ENCODE peak calls at places on chromosomes 4 and X, in five cellular contexts. D is activated effector memory CD4-positive, alpha-beta T cell treated with Interleukin-2 at 50 U/mL for 16 hours; L is body of pancreas; V is C1 segment of cervical spinal cord; E is transverse colon. X is an unnamed sample.

GRCh38 chr4:188399834-188400233 is 260.6 kb downstream of the TRIML1 start:
- DNase-seq in D (no peak), L (no peak), V (no peak), E (no peak), X (no peak)

GRCh38 chr4:156971623-156972369 is at the start of gene PDGFC:
- DNase-seq in D (no peak), L (peak), V (peak), E (peak), X (peak)

GRCh38 chrX:41003501-41004286 is 81.6 kb upstream of the USP9X start:
- DNase-seq in D (no peak), L (no peak), V (no peak), E (no peak), X (no peak)

GRCh38 chr4:56375458-56375857 is 11.8 kb downstream of the AASDH start:
- DNase-seq in D (no peak), L (no peak), V (no peak), E (no peak), X (no peak)

GRCh38 chr4:10589308-10589707 is 95.3 kb downstream of the CLNK start:
- DNase-seq in D (no peak), L (no peak), V (no peak), E (no peak), X (no peak)

GRCh38 chr4:146407669-146408084 is 114.1 kb downstream of the SLC10A7 start:
- DNase-seq in D (no peak), L (no peak), V (no peak), E (no peak), X (no peak)

GRCh38 chrX:153554519-153555167 is 37.2 kb downstream of the ATP2B3 start:
- DNase-seq in D (peak), L (peak), V (peak), E (peak), X (peak)

GRCh38 chr4:48779095-48779997 is 733 bp downstream of the FRYL start:
- DNase-seq in D (peak), L (peak), V (peak), E (peak), X (peak)

X was measured in adrenal gland.